ENCODE peak calls at places on chromosomes 12 and 14, in seven cellular contexts. D is amygdala; A is HS-5; R is memory B cell; E is naive thymus-derived CD8-positive, alpha-beta T cell; W is Peyer's patch; U is stimulated activated CD8-positive, alpha-beta memory T cell treated with anti-CD3 and anti-CD28 coated beads, Interleukin-4, amount 100 ng/mL, for 24 hours. Q is an unnamed sample.

GRCh38 chr12:130354407-130354806 is 16.7 kb downstream of the PIWIL1 start:
- DNase-seq in W (no peak), U (no peak), D (no peak), E (no peak), A (no peak), R (no peak), Q (no peak)

GRCh38 chr12:67415473-67415872 is 146.3 kb downstream of the CAND1 start:
- DNase-seq in A (no peak), W (no peak), D (peak), R (no peak), U (no peak), E (no peak), Q (no peak)

GRCh38 chr12:6116481-6117021 is 7.9 kb downstream of the VWF start:
- DNase-seq in U (no peak), A (no peak), W (peak), D (no peak), E (no peak), R (no peak), Q (no peak)

GRCh38 chr14:75542585-75543091 is 20.4 kb downstream of the BATF start:
- DNase-seq in E (peak), W (peak), U (peak), A (no peak), R (peak), D (no peak), Q (peak)

GRCh38 chr14:90276627-90277367 is 20.4 kb downstream of the PSMC1 start:
- DNase-seq in U (no peak), D (no peak), R (no peak), W (no peak), A (no peak), E (no peak), Q (no peak)

GRCh38 chr14:68979722-68980552 is 835 bp upstream of the ACTN1 start:
- DNase-seq in W (peak), E (no peak), A (no peak), D (no peak), U (no peak), R (peak), Q (no peak)

GRCh38 chr14:69519253-69519661 is 34.7 kb downstream of the PLEKHD1 start:
- DNase-seq in W (no peak), E (no peak), R (no peak), A (no peak), U (no peak), D (no peak), Q (no peak)

GRCh38 chr14:78950654-78951053 is 780.5 kb downstream of the NRXN3 start:
- DNase-seq in A (no peak), W (peak), E (no peak), U (no peak), D (no peak), R (no peak), Q (no peak)

GRCh38 chr14:100858838-100859220 is 32.9 kb downstream of the MEG3 start:
- DNase-seq in E (no peak), D (no peak), W (no peak), A (no peak), U (no peak), R (no peak), Q (no peak)

GRCh38 chr12:130710001-130710732 is 5.9 kb downstream of the RIMBP2 start:
- DNase-seq in A (no peak), U (no peak), R (no peak), D (no peak), E (no peak), W (peak), Q (no peak)

GRCh38 chr14:101022916-101023435 is 119.5 kb upstream of the RTL1 start:
- DNase-seq in W (peak), D (no peak), U (no peak), A (no peak), R (no peak), E (no peak), Q (no peak)

GRCh38 chr12:127550271-127550670 is 716.7 kb upstream of the TMEM132C start:
- DNase-seq in D (no peak), U (no peak), R (no peak), A (peak), E (no peak), W (no peak), Q (no peak)

GRCh38 chr14:72104011-72104613 is 171.9 kb downstream of the RGS6 start:
- DNase-seq in A (no peak), U (peak), W (no peak), E (peak), R (peak), D (no peak), Q (peak)

GRCh38 chr14:56963381-56963780 is 153.1 kb upstream of the OTX2 start:
- DNase-seq in W (no peak), E (no peak), D (no peak), A (no peak), R (no peak), U (no peak), Q (no peak)

GRCh38 chr12:12333980-12334709 is 15.9 kb downstream of the MANSC1 start:
- DNase-seq in W (peak), R (peak), U (peak), E (peak), D (peak), A (no peak), Q (peak)

Q was measured in GM19239.